ENCODE peak calls at places on chromosomes 3 and 15, in nine cellular contexts. A is mammary epithelial cell, S is spleen, N is upper lobe of right lung, J is heart left ventricle, K is transverse colon, F is suprapubic skin, Y is cardiac muscle cell, D is Panc1. H is an unnamed sample. For H3K4me1, the result is how much of the 10 kb centered on the place peaks cover.

GRCh38 chr3:73694988-73695757 is 70.4 kb upstream of the PDZRN3 start:
- DNase-seq in J (no peak), A (no peak), S (no peak), Y (no peak), D (no peak), K (no peak), N (no peak), F (no peak), H (no peak)

GRCh38 chr3:107817076-107817475 is 273.8 kb downstream of the CD47 start:
- DNase-seq in D (no peak), Y (no peak), J (no peak), A (no peak), K (no peak), N (no peak), F (no peak), S (no peak), H (no peak)

GRCh38 chr3:151281671-151282334 is 3.5 kb upstream of the P2RY14 start:
- DNase-seq in D (no peak), Y (no peak), K (no peak), A (no peak), N (no peak), J (no peak), S (no peak), F (no peak), H (peak)

GRCh38 chr3:16883057-16883725 is 1.6 kb upstream of the PLCL2 start:
- DNase-seq in F (no peak), K (no peak), Y (no peak), S (peak), J (peak), D (no peak), A (no peak), N (no peak), H (no peak)

GRCh38 chr15:68471552-68471951 is 39.6 kb upstream of the ITGA11 start:
- DNase-seq in D (no peak), N (no peak), K (no peak), F (no peak), A (no peak), S (no peak), J (no peak), Y (no peak), H (no peak)

GRCh38 chr3:188801393-188801792 is 370.4 kb upstream of the TPRG1 start:
- DNase-seq in F (no peak), N (no peak), A (no peak), D (no peak), S (no peak), Y (no peak), K (no peak), J (no peak), H (no peak)

GRCh38 chr15:47974724-47975123 is 146.1 kb upstream of the SLC24A5 start:
- DNase-seq in F (no peak), N (no peak), S (no peak), J (peak), K (no peak), D (no peak), A (no peak), Y (no peak), H (no peak)

GRCh38 chr3:134034005-134034785 is 4.5 kb upstream of the SLCO2A1 start:
- DNase-seq in F (no peak), Y (no peak), D (no peak), J (no peak), K (no peak), A (no peak), S (no peak), N (no peak), H (no peak)

GRCh38 chr3:143973352-143974021 is 1.9 kb downstream of the DIPK2A start:
- DNase-seq in J (peak), S (no peak), D (no peak), N (no peak), K (peak), F (no peak), A (peak), Y (peak), H (peak)

DNA sequence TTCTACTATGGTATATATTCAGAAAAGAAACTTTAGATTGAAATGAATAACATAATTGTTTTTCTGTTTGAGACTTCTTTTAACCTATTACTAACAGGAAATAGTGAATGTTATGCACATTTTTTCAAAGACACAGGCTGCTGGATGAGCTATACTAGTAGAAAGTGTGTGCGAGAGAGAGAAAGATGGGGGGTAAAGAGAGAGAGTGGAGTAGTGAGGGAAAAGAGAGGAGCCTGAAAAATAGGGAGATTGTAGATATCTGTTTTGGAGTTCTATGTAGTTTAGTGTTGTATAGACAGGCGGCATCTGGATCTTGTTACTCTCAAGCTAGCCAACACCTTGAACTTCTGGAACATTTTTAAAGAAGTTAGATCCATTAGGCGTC is 2.4 kb downstream of the RBMS3 start:
- DNase-seq in S (no peak), K (no peak), Y (peak), J (no peak), F (no peak), N (no peak), A (peak), D (no peak), H (no peak)
- H3K27ac ChIP-seq in S (peak), K (peak), Y (peak), J (peak), F (peak), N (peak), A (peak), D (no peak), H (peak)

GRCh38 chr3:32414527-32415202 is 23.0 kb downstream of the CMTM7 start:
- DNase-seq in J (no peak), N (no peak), F (no peak), S (no peak), Y (no peak), D (no peak), K (peak), A (peak), H (no peak)

GRCh38 chr3:32410367-32411246 is 19.0 kb downstream of the CMTM7 start:
- DNase-seq in Y (no peak), K (no peak), N (no peak), J (no peak), A (peak), D (no peak), F (no peak), S (no peak), H (no peak)

GRCh38 chr3:32413845-32414526 is 22.3 kb downstream of the CMTM7 start:
- DNase-seq in K (no peak), Y (no peak), J (no peak), S (peak), N (no peak), D (no peak), A (peak), F (no peak), H (no peak)

GRCh38 chr3:32412887-32413286 is 21.2 kb downstream of the CMTM7 start:
- DNase-seq in Y (no peak), A (no peak), J (no peak), F (no peak), N (no peak), K (no peak), S (no peak), D (no peak), H (no peak)

GRCh38 chr3:32411442-32411841 is 19.8 kb downstream of the CMTM7 start:
- DNase-seq in S (no peak), F (no peak), D (no peak), A (no peak), N (no peak), Y (no peak), K (no peak), J (no peak), H (no peak)
- H3K4me1 ChIP-seq in S (half or more), F (under half), D (under half), A (half or more), N (under half), Y (under half), K (under half), J (under half), H (under half)

GRCh38 chr15:34795267-34796081 is at the start of gene ACTC1:
- DNase-seq in N (peak), Y (peak), K (no peak), S (no peak), F (no peak), D (no peak), J (peak), A (peak), H (peak)

GRCh38 chr15:34793071-34793470 is 2.3 kb downstream of the ACTC1 start:
- DNase-seq in K (no peak), N (no peak), S (no peak), Y (no peak), D (no peak), F (no peak), J (no peak), A (no peak), H (no peak)

GRCh38 chr15:34793901-34794300 is 1.4 kb downstream of the ACTC1 start:
- DNase-seq in S (no peak), F (no peak), J (no peak), N (no peak), K (no peak), A (no peak), Y (peak), D (no peak), H (no peak)

GRCh38 chr15:34796847-34797246 is 1.5 kb upstream of the ACTC1 start:
- DNase-seq in J (peak), Y (peak), K (no peak), A (no peak), S (no peak), D (no peak), F (no peak), N (no peak), H (no peak)

DNA sequence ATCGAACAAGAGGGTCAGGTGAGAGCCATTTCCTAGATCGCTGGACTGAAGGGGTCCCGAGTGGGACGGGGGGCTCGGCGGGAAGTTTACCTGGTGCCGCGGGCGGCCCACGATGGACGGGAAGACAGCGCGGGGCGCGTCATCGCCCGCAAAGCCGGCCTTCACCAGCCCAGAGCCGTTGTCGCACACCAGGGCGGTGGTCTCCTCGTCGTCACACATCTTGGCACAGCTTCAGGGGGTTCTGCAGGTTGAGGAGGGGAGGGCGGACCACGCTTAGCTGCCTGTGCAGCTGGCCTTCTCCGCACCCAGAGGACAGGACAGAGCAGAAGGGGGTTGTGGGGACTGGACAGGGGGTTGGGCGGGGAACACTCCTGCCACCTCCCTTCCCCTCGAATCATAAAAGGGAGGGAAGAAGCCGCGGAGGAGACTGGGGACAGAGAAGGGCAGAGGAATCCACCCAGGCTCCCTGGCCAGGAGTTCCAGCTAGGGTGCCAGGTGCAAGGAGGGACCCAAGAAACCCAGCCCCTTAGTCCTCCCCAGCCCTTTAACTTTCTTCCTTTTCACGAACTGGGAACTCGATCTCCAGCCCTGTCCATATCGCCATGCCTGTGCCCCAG is 651 bp downstream of the ACTC1 start:
- DNase-seq in F (no peak), S (no peak), K (no peak), N (no peak), A (no peak), Y (no peak), D (no peak), J (peak), H (no peak)
- H3K4me3 ChIP-seq in F (peak), S (no peak), K (no peak), N (no peak), A (no peak), Y (peak), D (peak), J (peak), H (no peak)

DNA sequence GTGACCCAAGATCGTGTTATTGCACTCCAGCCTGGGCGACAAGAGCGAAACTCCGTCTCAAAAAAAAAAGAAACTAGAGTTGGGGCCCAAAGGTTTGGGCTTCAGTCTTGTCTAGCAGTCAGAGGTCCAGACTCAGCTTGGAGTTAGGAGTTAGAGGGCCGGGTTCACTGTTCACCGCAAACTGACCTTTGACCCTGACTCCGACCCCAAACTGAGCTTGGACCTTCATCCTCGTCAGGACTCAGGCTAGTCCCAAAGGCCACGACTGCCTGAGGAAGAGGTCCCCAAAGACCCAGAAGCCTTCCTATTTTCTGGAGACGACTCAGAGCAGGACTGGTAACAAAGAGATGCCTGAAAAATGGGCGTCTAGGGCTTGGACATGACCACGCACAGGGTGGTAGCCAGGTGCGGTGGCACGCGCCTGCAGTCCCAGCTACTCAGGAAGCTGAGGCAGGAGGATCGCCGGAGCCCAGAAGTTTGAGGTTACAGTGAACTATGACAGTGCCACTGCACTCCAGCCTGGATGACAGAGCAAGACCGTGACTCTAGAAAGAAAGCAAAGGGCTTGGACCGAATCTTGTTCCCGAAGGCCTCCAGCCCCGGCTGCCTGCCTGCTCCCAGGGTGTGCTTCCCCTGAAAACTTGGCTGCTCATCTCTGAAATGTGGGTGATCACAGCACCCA is 22.8 kb upstream of the RPL29 start:
- DNase-seq in K (no peak), N (no peak), F (no peak), J (no peak), Y (no peak), S (no peak), A (no peak), D (no peak), H (no peak)
- H3K27ac ChIP-seq in K (peak), N (no peak), F (peak), J (peak), Y (peak), S (peak), A (no peak), D (no peak), H (no peak)

GRCh38 chr15:70703483-70703882 is 59.9 kb downstream of the UACA start:
- DNase-seq in J (no peak), K (no peak), N (no peak), S (no peak), Y (no peak), F (no peak), A (no peak), D (no peak), H (peak)
- H3K4me1 ChIP-seq in J (under half), K (under half), N (under half), S (under half), Y (half or more), F (under half), A (under half), D (half or more), H (under half)

GRCh38 chr15:60651734-60652141 is 172.8 kb upstream of the ICE2 start:
- DNase-seq in J (no peak), N (no peak), D (no peak), S (no peak), F (no peak), Y (peak), K (no peak), A (no peak), H (no peak)

GRCh38 chr15:60648928-60649679 is 170.2 kb upstream of the ICE2 start:
- DNase-seq in K (no peak), Y (no peak), J (no peak), S (no peak), F (no peak), D (no peak), A (no peak), N (no peak), H (no peak)

GRCh38 chr15:60651155-60651554 is 172.2 kb upstream of the ICE2 start:
- DNase-seq in Y (no peak), K (no peak), N (no peak), F (no peak), S (no peak), J (no peak), D (no peak), A (no peak), H (no peak)

GRCh38 chr15:60652245-60652644 is 173.3 kb upstream of the ICE2 start:
- DNase-seq in D (no peak), S (no peak), F (no peak), K (no peak), J (no peak), N (no peak), Y (no peak), A (no peak), H (no peak)

GRCh38 chr15:60649845-60650548 is 171.1 kb upstream of the ICE2 start:
- DNase-seq in J (no peak), D (no peak), Y (no peak), N (no peak), A (peak), F (no peak), K (peak), S (no peak), H (no peak)
- H3K4me3 ChIP-seq in J (no peak), D (no peak), Y (no peak), N (no peak), A (no peak), F (no peak), K (no peak), S (no peak), H (no peak)

GRCh38 chr3:54756330-54756731 is 171.5 kb downstream of the LRTM1 start:
- DNase-seq in S (no peak), J (no peak), N (no peak), Y (no peak), D (no peak), K (no peak), A (no peak), F (no peak), H (peak)
- H3K27ac ChIP-seq in S (no peak), J (no peak), N (no peak), Y (no peak), D (no peak), K (no peak), A (no peak), F (no peak), H (peak)

GRCh38 chr3:168091299-168091852 is 4.3 kb downstream of the GOLIM4 start:
- DNase-seq in Y (no peak), J (no peak), F (no peak), N (no peak), A (no peak), K (no peak), S (no peak), D (no peak), H (no peak)
- H3K4me1 ChIP-seq in Y (half or more), J (half or more), F (under half), N (under half), A (under half), K (half or more), S (under half), D (under half), H (under half)

DNA sequence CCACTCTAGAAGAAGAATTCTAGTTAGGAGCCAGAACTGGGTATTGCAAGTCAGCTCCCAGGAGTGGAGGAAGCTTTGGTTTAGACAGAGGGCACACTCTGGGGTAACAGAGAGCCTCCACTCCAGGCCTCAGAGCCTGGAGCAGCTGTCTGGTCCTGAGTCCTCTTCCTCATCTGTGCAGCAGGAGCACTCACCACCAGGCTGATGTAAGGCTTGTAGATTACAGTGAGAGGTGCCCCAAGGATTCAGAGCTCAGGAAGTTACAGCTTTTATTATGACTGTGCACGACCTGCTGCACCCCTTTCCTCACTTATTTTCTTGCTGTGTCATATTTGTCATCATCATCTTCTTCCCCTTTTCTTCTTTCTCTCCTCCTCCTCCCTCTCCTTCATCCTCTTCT is 210.4 kb downstream of the ATP10A start:
- DNase-seq in D (no peak), K (no peak), Y (no peak), S (no peak), A (no peak), J (no peak), F (no peak), N (no peak), H (no peak)
- H3K4me3 ChIP-seq in D (no peak), K (no peak), Y (no peak), S (no peak), A (no peak), J (no peak), F (no peak), N (no peak), H (no peak)